ENCODE peak calls at places on chromosomes 16 and 17, in six cellular contexts. S is ovary; E is stomach; W is gastrocnemius medialis; F is CD4-positive, alpha-beta memory T cell; B is RWPE1. D is an unnamed sample.

GRCh38 chr17:73950515-73950914 is 253.0 kb upstream of the RPL38 start:
- DNase-seq in S (no peak), E (peak), W (no peak), F (no peak), B (no peak), D (no peak)

GRCh38 chr17:42518755-42519545 is 17.1 kb upstream of the NAGLU start:
- DNase-seq in S (peak), E (peak), W (no peak), F (no peak), B (peak), D (no peak)

GRCh38 chr17:82627405-82627804 is 20.8 kb downstream of the WDR45B start:
- DNase-seq in S (no peak), E (no peak), W (no peak), F (no peak), B (no peak), D (no peak)

GRCh38 chr16:55842369-55843104 is 9.6 kb upstream of the CES1 start:
- DNase-seq in S (no peak), E (no peak), W (no peak), F (peak), B (peak), D (no peak)

GRCh38 chr17:65181237-65182061 is 44.3 kb downstream of the RGS9 start:
- DNase-seq in S (no peak), E (no peak), W (no peak), F (no peak), B (no peak), D (no peak)

GRCh38 chr17:68805609-68806008 is 149.6 kb downstream of the ABCA8 start:
- DNase-seq in S (no peak), E (no peak), W (no peak), F (no peak), B (no peak), D (no peak)

GRCh38 chr17:28763137-28763799 is 19.5 kb downstream of the TRAF4 start:
- DNase-seq in S (no peak), E (no peak), W (no peak), F (no peak), B (no peak), D (no peak)

GRCh38 chr16:87602821-87603683 is 744 bp downstream of the JPH3 start:
- DNase-seq in S (no peak), E (no peak), W (no peak), F (no peak), B (no peak), D (no peak)

GRCh38 chr16:85169333-85170065 is 57.2 kb upstream of the CIBAR2 start:
- DNase-seq in S (peak), E (no peak), W (no peak), F (no peak), B (peak), D (no peak)

GRCh38 chr16:27779719-27780161 is 229.8 kb downstream of the KATNIP start:
- DNase-seq in S (peak), E (peak), W (no peak), F (no peak), B (peak), D (no peak)

GRCh38 chr17:79224903-79225302 is 150.3 kb downstream of the ENGASE start:
- DNase-seq in S (no peak), E (no peak), W (no peak), F (no peak), B (no peak), D (no peak)

GRCh38 chr16:869823-870641 is 69.5 kb upstream of the GNG13 start:
- DNase-seq in S (no peak), E (no peak), W (no peak), F (no peak), B (no peak), D (no peak)

DNA sequence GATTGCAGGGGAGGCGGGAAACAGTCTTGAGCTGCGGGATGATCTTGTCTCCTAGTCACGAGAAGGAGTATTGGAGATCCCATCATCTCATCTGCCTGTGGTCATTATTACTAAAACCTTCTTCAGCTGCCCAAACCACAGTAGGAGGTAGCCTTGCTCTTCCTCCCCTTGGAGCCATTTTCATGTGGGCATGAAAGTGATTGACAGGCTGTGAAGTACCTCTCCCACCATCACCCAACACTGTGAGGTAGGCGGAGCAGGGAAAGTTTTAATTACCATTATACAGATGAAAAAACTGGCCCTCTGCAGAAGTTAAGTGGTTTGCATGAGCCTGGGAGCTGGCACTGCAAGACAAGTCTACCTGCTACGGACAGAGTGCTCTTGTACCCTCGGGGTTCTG is 237.3 kb downstream of the MSI2 start:
- DNase-seq in S (no peak), E (no peak), W (no peak), F (no peak), B (no peak), D (no peak)
- H3K27ac ChIP-seq in S (no peak), E (no peak), W (no peak), F (no peak), B (no peak), D (no peak)

GRCh38 chr17:31089461-31089860 is 5.3 kb upstream of the NF1 start:
- DNase-seq in S (no peak), E (no peak), W (no peak), F (no peak), B (no peak), D (no peak)

GRCh38 chr17:31079731-31080130 is 15.0 kb upstream of the NF1 start:
- DNase-seq in S (no peak), E (no peak), W (no peak), F (no peak), B (no peak), D (no peak)

DNA sequence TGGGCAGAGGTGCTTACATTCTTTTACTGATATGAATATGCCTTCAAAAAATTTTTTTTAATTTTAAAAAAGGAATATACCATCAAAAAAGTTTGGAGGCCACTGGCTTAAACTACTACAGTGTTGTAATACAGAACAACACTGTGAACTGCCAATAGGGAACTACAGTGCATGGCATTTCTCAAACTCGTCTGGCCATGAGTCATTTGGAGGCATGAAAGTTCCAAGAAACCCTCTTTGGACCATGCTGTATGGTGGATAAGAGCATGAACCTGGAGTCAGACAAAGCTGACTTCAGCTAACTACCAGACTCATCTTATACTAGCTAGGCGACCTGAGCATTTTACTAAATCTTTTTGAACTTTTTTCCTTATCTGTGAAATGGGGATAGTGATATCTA is 9.2 kb upstream of the NF1 start:
- DNase-seq in S (no peak), E (no peak), W (no peak), F (no peak), B (no peak), D (no peak)
- H3K27ac ChIP-seq in S (no peak), E (no peak), W (no peak), F (no peak), B (no peak), D (no peak)

GRCh38 chr17:80822700-80823410 is 168.8 kb upstream of the CHMP6 start:
- DNase-seq in S (no peak), E (no peak), W (no peak), F (no peak), B (no peak), D (no peak)
- H3K27ac ChIP-seq in S (no peak), E (no peak), W (no peak), F (no peak), B (peak), D (no peak)

DNA sequence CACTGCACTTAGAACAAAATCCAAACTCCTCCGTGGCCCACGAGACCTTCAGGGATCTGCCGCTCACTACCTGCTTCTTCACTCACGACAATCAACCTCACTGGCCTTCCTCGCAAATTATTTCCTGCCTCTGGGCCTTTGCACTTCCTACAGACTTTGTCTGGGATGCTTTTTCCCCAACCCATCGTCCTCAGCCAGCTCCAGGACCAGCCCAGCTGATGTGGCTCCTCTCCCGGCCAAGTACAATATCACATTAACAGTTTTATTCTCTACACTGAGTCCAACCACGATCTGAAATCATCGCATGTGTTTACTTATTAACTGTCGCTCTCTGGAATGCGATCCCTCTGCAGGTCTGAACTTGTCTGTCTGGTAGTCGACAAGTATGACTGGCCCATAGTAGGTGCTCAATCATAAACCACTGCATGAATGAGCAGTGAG is 28.0 kb downstream of the RTN4RL1 start:
- DNase-seq in S (no peak), E (no peak), W (no peak), F (no peak), B (no peak), D (peak)
- H3K27ac ChIP-seq in S (no peak), E (no peak), W (peak), F (no peak), B (peak), D (no peak)

DNA sequence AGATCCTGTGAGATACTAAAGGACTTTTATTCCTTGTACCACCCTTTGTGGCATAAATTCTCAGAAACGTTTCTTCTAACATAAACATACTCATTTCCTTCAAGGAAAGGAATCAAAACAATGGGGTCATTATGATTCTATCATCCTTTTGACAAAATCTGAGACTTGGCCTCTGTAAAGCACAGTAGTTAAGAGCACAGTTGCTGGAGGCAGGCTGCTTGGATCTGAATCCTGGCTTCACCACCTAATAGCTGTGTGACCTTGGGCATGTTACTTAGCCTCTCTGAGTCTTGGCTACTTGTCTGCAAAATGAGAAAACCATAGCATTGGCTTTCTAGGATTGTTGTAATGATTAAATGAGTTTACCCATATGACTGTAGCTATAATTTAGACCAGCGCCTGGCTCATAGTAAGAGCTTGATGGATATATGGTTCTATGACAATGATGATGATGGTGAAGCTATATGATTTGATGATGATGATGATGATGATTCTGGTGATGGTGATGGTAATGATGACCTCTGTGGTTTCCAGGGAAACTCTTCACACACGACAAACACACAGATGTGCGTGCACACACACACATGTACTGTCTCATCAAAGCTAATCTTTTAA is 6.1 kb upstream of the KRT31 start:
- DNase-seq in S (no peak), E (no peak), W (no peak), F (peak), B (no peak), D (no peak)
- H3K27ac ChIP-seq in S (no peak), E (no peak), W (no peak), F (peak), B (no peak), D (peak)

GRCh38 chr17:4204676-4205075 is 59.1 kb downstream of the ANKFY1 start:
- DNase-seq in S (no peak), E (no peak), W (no peak), F (no peak), B (no peak), D (no peak)
- H3K27ac ChIP-seq in S (no peak), E (peak), W (peak), F (no peak), B (no peak), D (no peak)

D was measured in epithelial cell of prostate.